ENCODE peak calls at places on chromosomes 16 and 17, in four cellular contexts. A is HepG2, X is K562, W is GM12878. E is an unnamed sample.

GRCh38 chr17:70144260-70144846 is 25.0 kb upstream of the KCNJ2 start:
- DNase-seq in A (peak), X (peak), W (no peak), E (no peak)

GRCh38 chr16:50193594-50193993 is 40.5 kb downstream of the TENT4B start:
- DNase-seq in X (no peak), W (no peak), A (no peak), E (no peak)

GRCh38 chr16:53094013-53094630 is 39.3 kb downstream of the CHD9 start:
- DNase-seq in W (peak), A (no peak), X (peak), E (no peak)

GRCh38 chr16:2473999-2474876 is 689 bp upstream of the TBC1D24 start:
- DNase-seq in A (no peak), X (peak), W (no peak), E (peak)

GRCh38 chr16:66846831-66847230 is 2.6 kb downstream of the CA7 start:
- DNase-seq in W (no peak), X (no peak), A (no peak), E (no peak)

GRCh38 chr17:71548540-71549190 is 572.2 kb upstream of the SOX9 start:
- DNase-seq in A (no peak), W (no peak), X (no peak), E (no peak)

GRCh38 chr17:67546578-67547527 is 169.8 kb downstream of the PITPNC1 start:
- DNase-seq in X (no peak), W (no peak), A (no peak), E (no peak)

GRCh38 chr16:69741951-69742904 is 12.5 kb downstream of the NOB1 start:
- DNase-seq in X (no peak), W (no peak), A (no peak), E (no peak)

GRCh38 chr16:29011851-29012250 is 27.0 kb downstream of the LAT start:
- DNase-seq in W (no peak), A (no peak), X (no peak), E (no peak)

GRCh38 chr17:52148969-52149351 is 9.6 kb downstream of the CA10 start:
- DNase-seq in A (no peak), X (no peak), W (no peak), E (no peak)

GRCh38 chr17:4483012-4483840 is 15.5 kb upstream of the SPNS2 start:
- DNase-seq in X (no peak), A (no peak), W (no peak), E (no peak)

GRCh38 chr16:72179592-72179991 is 7.6 kb upstream of the PMFBP1 start:
- DNase-seq in A (no peak), W (no peak), X (no peak), E (no peak)

GRCh38 chr17:81329279-81329926 is 34.3 kb upstream of the SLC38A10 start:
- DNase-seq in W (no peak), A (peak), X (peak), E (peak)

GRCh38 chr17:78774956-78775571 is 7.0 kb downstream of the CYTH1 start:
- DNase-seq in A (no peak), X (no peak), W (no peak), E (no peak)
- TF ChIP-seq FOXK2 in A (no peak), X (no peak), W (no peak), E (no peak)

GRCh38 chr17:17300624-17301568 is 2.3 kb upstream of the NT5M start:
- DNase-seq in W (no peak), A (no peak), X (no peak), E (peak)
- TF ChIP-seq FOXK2 in W (no peak), A (no peak), X (no peak), E (no peak)

GRCh38 chr17:35121315-35121714 is at the start of gene FNDC8:
- DNase-seq in W (no peak), X (no peak), A (no peak), E (no peak)
- TF ChIP-seq FOXK2 in W (no peak), X (no peak), A (no peak), E (no peak)

GRCh38 chr17:50697663-50698272 is 9.9 kb downstream of the ANKRD40 start:
- DNase-seq in X (no peak), A (no peak), W (no peak), E (no peak)

GRCh38 chr17:50699410-50699809 is 8.3 kb downstream of the ANKRD40 start:
- DNase-seq in A (no peak), W (no peak), X (no peak), E (no peak)

GRCh38 chr17:50708050-50709000 is 611 bp upstream of the ANKRD40 start:
- DNase-seq in W (peak), X (no peak), A (no peak), E (no peak)

GRCh38 chr17:50707296-50708049 is at the start of gene ANKRD40:
- DNase-seq in X (peak), W (peak), A (peak), E (peak)

DNA sequence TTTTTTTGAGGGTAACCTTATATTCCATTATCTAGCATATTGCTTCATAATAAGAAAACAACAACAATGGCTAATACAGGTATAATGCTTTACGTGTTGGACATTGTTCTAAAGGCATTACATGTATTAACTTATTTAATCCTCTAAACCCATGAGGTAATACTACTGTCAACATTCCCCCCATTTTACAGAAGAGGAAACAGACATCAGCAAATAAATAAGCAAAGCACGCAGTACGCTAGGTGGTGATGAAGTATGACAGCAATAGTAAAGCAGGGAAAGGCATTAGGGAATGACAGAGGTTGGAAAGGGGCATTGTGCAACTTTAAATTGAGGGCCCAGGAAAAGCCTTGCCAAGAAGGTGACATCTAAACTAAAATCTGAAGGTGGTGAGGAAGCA is 4.6 kb downstream of the ANKRD40 start:
- DNase-seq in W (no peak), A (no peak), X (no peak), E (no peak)
- TF ChIP-seq FOXK2 in W (no peak), A (no peak), X (no peak), E (no peak)

GRCh38 chr16:11793840-11794239 is 3.2 kb downstream of the ZC3H7A start:
- DNase-seq in X (peak), A (no peak), W (no peak), E (no peak)
- TF ChIP-seq FOXK2 in X (no peak), A (no peak), W (no peak), E (no peak)

GRCh38 chr17:15648384-15648783 is 28.9 kb upstream of the FBXW10B start:
- DNase-seq in X (no peak), A (no peak), W (no peak), E (no peak)

GRCh38 chr17:15649861-15650391 is 30.4 kb upstream of the FBXW10B start:
- DNase-seq in X (peak), W (no peak), A (no peak), E (peak)

GRCh38 chr17:15651001-15651582 is 31.6 kb upstream of the FBXW10B start:
- DNase-seq in A (no peak), X (no peak), W (no peak), E (peak)

GRCh38 chr17:15652960-15653359 is 31.2 kb downstream of the TRIM16 start:
- DNase-seq in W (no peak), X (no peak), A (no peak), E (no peak)

GRCh38 chr17:15651583-15652110 is 32.1 kb upstream of the FBXW10B start:
- DNase-seq in A (peak), W (peak), X (peak), E (peak)
- TF ChIP-seq FOXK2 in A (no peak), W (no peak), X (no peak), E (no peak)

GRCh38 chr17:73030501-73030911 is 62.0 kb downstream of the SLC39A11 start:
- DNase-seq in X (no peak), W (no peak), A (peak), E (no peak)
- TF ChIP-seq FOXK2 in X (no peak), W (no peak), A (no peak), E (no peak)

E was measured in HEK293T.